ENCODE peak calls at places on chromosomes 7 and 10, in four cellular contexts. One of them, this sample, is unnamed.
A peak's percentile ranks its signal among the peaks of the same experiment; 100 is the strongest.

GRCh38 chr10:103812431-103812830 is 42.9 kb downstream of the SH3PXD2A start:
- DNase-seq in stomach: no peak
- DNase-seq in upper lobe of left lung: no peak
- DNase-seq in suprapubic skin: peak; percentile 59
- DNase-seq in this sample: peak; percentile 37

GRCh38 chr10:13613519-13613918 is 26.8 kb downstream of the PRPF18 start:
- DNase-seq in upper lobe of left lung: no peak
- DNase-seq in suprapubic skin: no peak
- DNase-seq in stomach: no peak
- DNase-seq in this sample: no peak

GRCh38 chr7:115271332-115272235 is 349.7 kb downstream of the MDFIC start:
- DNase-seq in stomach: no peak
- DNase-seq in suprapubic skin: no peak
- DNase-seq in upper lobe of left lung: no peak
- DNase-seq in this sample: no peak

GRCh38 chr7:46554688-46555422 is 633.8 kb upstream of the IGFBP3 start:
- DNase-seq in suprapubic skin: no peak
- DNase-seq in upper lobe of left lung: no peak
- DNase-seq in stomach: no peak
- DNase-seq in this sample: no peak

GRCh38 chr10:131860806-131861440 is 39.9 kb upstream of the PPP2R2D start:
- DNase-seq in suprapubic skin: peak; percentile 17
- DNase-seq in upper lobe of left lung: no peak
- DNase-seq in stomach: no peak
- DNase-seq in this sample: no peak

GRCh38 chr10:13390604-13391522 is 42.8 kb upstream of the SEPHS1 start:
- DNase-seq in stomach: no peak
- DNase-seq in suprapubic skin: no peak
- DNase-seq in upper lobe of left lung: no peak
- DNase-seq in this sample: no peak

GRCh38 chr7:117112640-117113039 is 159.3 kb downstream of the ST7 start:
- DNase-seq in suprapubic skin: no peak
- DNase-seq in upper lobe of left lung: no peak
- DNase-seq in stomach: no peak
- DNase-seq in this sample: no peak

GRCh38 chr7:8365499-8366110 is 67.8 kb upstream of the NXPH1 start:
- DNase-seq in upper lobe of left lung: no peak
- DNase-seq in suprapubic skin: no peak
- DNase-seq in stomach: no peak
- DNase-seq in this sample: no peak

GRCh38 chr10:97150191-97150590 is 35.6 kb downstream of the SLIT1 start:
- DNase-seq in upper lobe of left lung: no peak
- DNase-seq in suprapubic skin: no peak
- DNase-seq in stomach: no peak
- DNase-seq in this sample: no peak

GRCh38 chr7:44733708-44734481 is 14.8 kb upstream of the ZMIZ2 start:
- DNase-seq in suprapubic skin: no peak
- DNase-seq in stomach: no peak
- DNase-seq in upper lobe of left lung: no peak
- DNase-seq in this sample: no peak

GRCh38 chr10:125017547-125018298 is 75.8 kb downstream of the ZRANB1 start:
- DNase-seq in stomach: no peak
- DNase-seq in upper lobe of left lung: no peak
- DNase-seq in suprapubic skin: no peak
- DNase-seq in this sample: no peak

GRCh38 chr7:18770154-18770807 is 274.7 kb downstream of the HDAC9 start:
- DNase-seq in suprapubic skin: no peak
- DNase-seq in upper lobe of left lung: no peak
- DNase-seq in stomach: no peak
- DNase-seq in this sample: no peak

GRCh38 chr10:11797847-11798633 is 25.1 kb upstream of the PROSER2 start:
- DNase-seq in upper lobe of left lung: no peak
- DNase-seq in suprapubic skin: no peak
- DNase-seq in stomach: no peak
- DNase-seq in this sample: no peak

GRCh38 chr7:107605223-107605815 is 25.3 kb downstream of the BCAP29 start:
- DNase-seq in upper lobe of left lung: no peak
- DNase-seq in stomach: no peak
- DNase-seq in suprapubic skin: no peak
- DNase-seq in this sample: no peak

GRCh38 chr10:6279540-6280267 is 77.0 kb downstream of the PFKFB3 start:
- DNase-seq in stomach: peak; percentile 57
- DNase-seq in suprapubic skin: no peak
- DNase-seq in upper lobe of left lung: no peak
- DNase-seq in this sample: no peak

GRCh38 chr7:5692845-5693278 is 88.6 kb downstream of the RNF216 start:
- DNase-seq in suprapubic skin: no peak
- DNase-seq in upper lobe of left lung: no peak
- DNase-seq in stomach: no peak
- DNase-seq in this sample: no peak

DNA sequence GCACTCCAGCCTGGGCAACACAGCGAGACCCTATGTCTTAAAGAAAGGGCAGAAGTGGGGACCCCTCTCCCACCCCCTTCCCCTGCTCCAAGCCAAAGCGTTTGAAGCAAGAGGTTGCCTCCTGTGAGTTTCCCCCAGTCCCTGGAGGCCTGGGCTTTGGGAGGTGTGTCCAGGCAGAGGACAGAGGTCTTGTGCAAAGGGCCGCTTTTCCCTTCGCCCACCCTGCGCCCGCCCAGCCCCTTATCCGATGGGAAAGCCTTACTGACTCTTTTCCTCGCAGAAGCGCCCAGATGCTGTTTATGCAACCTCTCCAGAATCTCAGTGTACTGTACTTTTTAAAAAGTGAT is 50.6 kb upstream of the GTF2I start:
- DNase-seq in suprapubic skin: no peak
- DNase-seq in upper lobe of left lung: peak; percentile 49
- DNase-seq in stomach: no peak
- DNase-seq in this sample: no peak
- H3K4me3 ChIP-seq in suprapubic skin: peak overlapping the region; percentile 42
- H3K4me3 ChIP-seq in upper lobe of left lung: peak overlapping the region; percentile 55
- H3K4me3 ChIP-seq in stomach: peak overlapping the region; percentile 48
- H3K4me3 ChIP-seq in this sample: peak overlapping the region; percentile 55

GRCh38 chr7:142560166-142560565 is 189.1 kb upstream of the PRSS1 start:
- DNase-seq in suprapubic skin: no peak
- DNase-seq in upper lobe of left lung: no peak
- DNase-seq in stomach: no peak
- DNase-seq in this sample: no peak

GRCh38 chr7:142554555-142555532 is 194.4 kb upstream of the PRSS1 start:
- DNase-seq in upper lobe of left lung: no peak
- DNase-seq in suprapubic skin: no peak
- DNase-seq in stomach: no peak
- DNase-seq in this sample: no peak

GRCh38 chr7:142553216-142553615 is 196.1 kb upstream of the PRSS1 start:
- DNase-seq in upper lobe of left lung: no peak
- DNase-seq in stomach: no peak
- DNase-seq in suprapubic skin: no peak
- DNase-seq in this sample: no peak

GRCh38 chr7:142557971-142558582 is 191.2 kb upstream of the PRSS1 start:
- DNase-seq in upper lobe of left lung: no peak
- DNase-seq in suprapubic skin: no peak
- DNase-seq in stomach: no peak
- DNase-seq in this sample: peak; percentile 50

GRCh38 chr7:142556745-142557144 is 192.5 kb upstream of the PRSS1 start:
- DNase-seq in suprapubic skin: peak; percentile 71
- DNase-seq in upper lobe of left lung: no peak
- DNase-seq in stomach: peak; percentile 38
- DNase-seq in this sample: peak; percentile 18
- TF ChIP-seq CTCF in suprapubic skin: no peak
- TF ChIP-seq CTCF in upper lobe of left lung: no peak
- TF ChIP-seq CTCF in stomach: no peak
- TF ChIP-seq CTCF in this sample: no peak

GRCh38 chr7:122695816-122696215 is 3.1 kb downstream of the RNF133 start:
- DNase-seq in stomach: no peak
- DNase-seq in suprapubic skin: no peak
- DNase-seq in upper lobe of left lung: no peak
- DNase-seq in this sample: no peak
- TF ChIP-seq EP300 in stomach: no peak
- TF ChIP-seq EP300 in suprapubic skin: no peak
- TF ChIP-seq EP300 in upper lobe of left lung: no peak
- TF ChIP-seq EP300 in this sample: no peak

GRCh38 chr7:156386097-156386496 is 254.5 kb upstream of the RNF32 start:
- DNase-seq in suprapubic skin: no peak
- DNase-seq in upper lobe of left lung: no peak
- DNase-seq in stomach: no peak
- DNase-seq in this sample: no peak
- H3K4me3 ChIP-seq in suprapubic skin: no peak overlapping the region
- H3K4me3 ChIP-seq in upper lobe of left lung: no peak overlapping the region
- H3K4me3 ChIP-seq in stomach: no peak overlapping the region
- H3K4me3 ChIP-seq in this sample: no peak overlapping the region

DNA sequence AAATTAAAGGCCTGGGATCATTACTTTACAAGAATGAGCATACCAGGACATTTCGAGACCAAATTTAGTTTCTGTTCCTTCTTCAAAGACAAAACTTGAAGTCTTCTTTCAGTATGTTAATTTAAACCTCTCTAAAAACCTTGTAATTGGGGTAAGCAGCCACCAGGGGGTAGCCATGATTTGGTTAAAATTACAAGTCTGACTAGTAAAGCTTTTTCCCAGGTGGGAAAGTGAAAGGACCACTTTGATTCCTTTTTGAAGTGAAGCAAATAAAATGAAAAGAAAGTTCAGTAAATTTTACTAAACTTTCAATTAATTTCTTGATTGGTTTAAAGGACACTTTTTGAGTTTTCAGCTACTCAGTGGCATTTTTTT is 294.3 kb downstream of the BBS9 start:
- DNase-seq in upper lobe of left lung: no peak
- DNase-seq in stomach: no peak
- DNase-seq in suprapubic skin: no peak
- DNase-seq in this sample: no peak
- TF ChIP-seq CTCF in upper lobe of left lung: no peak
- TF ChIP-seq CTCF in stomach: no peak
- TF ChIP-seq CTCF in suprapubic skin: no peak
- TF ChIP-seq CTCF in this sample: peak; percentile 19

GRCh38 chr7:93004906-93005305 is 112.9 kb downstream of the SAMD9 start:
- DNase-seq in stomach: no peak
- DNase-seq in upper lobe of left lung: no peak
- DNase-seq in suprapubic skin: no peak
- DNase-seq in this sample: no peak
- TF ChIP-seq EP300 in stomach: no peak
- TF ChIP-seq EP300 in upper lobe of left lung: no peak
- TF ChIP-seq EP300 in suprapubic skin: no peak
- TF ChIP-seq EP300 in this sample: no peak

GRCh38 chr7:38276096-38276857 is 2.8 kb upstream of the TARP start:
- DNase-seq in suprapubic skin: no peak
- DNase-seq in stomach: no peak
- DNase-seq in upper lobe of left lung: no peak
- DNase-seq in this sample: no peak

GRCh38 chr7:38280000-38280399 is 6.6 kb upstream of the TARP start:
- DNase-seq in suprapubic skin: no peak
- DNase-seq in stomach: no peak
- DNase-seq in upper lobe of left lung: no peak
- DNase-seq in this sample: no peak

GRCh38 chr7:38274493-38274892 is 1.1 kb upstream of the TARP start:
- DNase-seq in upper lobe of left lung: no peak
- DNase-seq in suprapubic skin: no peak
- DNase-seq in stomach: no peak
- DNase-seq in this sample: no peak

GRCh38 chr7:38273286-38273995 is at the start of gene TARP:
- DNase-seq in upper lobe of left lung: no peak
- DNase-seq in stomach: no peak
- DNase-seq in suprapubic skin: no peak
- DNase-seq in this sample: no peak

DNA sequence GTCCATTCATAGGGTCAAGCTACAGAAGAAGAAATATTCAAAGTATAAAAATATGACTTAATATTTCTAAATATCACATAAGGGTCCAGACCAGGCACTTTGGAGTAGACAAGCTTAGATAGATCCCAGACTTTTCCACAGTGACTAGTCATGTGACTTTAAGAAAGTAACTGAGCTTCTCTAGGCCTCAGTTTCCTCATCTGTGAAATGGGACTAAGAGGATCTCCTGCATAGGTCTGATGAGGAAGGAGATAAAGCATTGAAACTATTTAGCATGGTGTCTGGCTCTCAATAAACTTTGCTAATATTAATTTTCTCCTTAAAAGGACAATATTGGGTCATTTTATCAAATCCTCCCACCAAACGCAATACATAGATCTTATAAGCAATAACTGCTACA is 1.5 kb upstream of the TARP start:
- DNase-seq in stomach: no peak
- DNase-seq in suprapubic skin: no peak
- DNase-seq in upper lobe of left lung: no peak
- DNase-seq in this sample: no peak
- H3K4me3 ChIP-seq in stomach: no peak overlapping the region
- H3K4me3 ChIP-seq in suprapubic skin: no peak overlapping the region
- H3K4me3 ChIP-seq in upper lobe of left lung: no peak overlapping the region
- H3K4me3 ChIP-seq in this sample: no peak overlapping the region

GRCh38 chr7:141654551-141654950 is 47.4 kb downstream of the DENND11 start:
- DNase-seq in upper lobe of left lung: no peak
- DNase-seq in suprapubic skin: no peak
- DNase-seq in stomach: peak; percentile 70
- DNase-seq in this sample: peak; percentile 71
- TF ChIP-seq CTCF in upper lobe of left lung: peak; percentile 51
- TF ChIP-seq CTCF in suprapubic skin: peak; percentile 17
- TF ChIP-seq CTCF in stomach: peak; percentile 53
- TF ChIP-seq CTCF in this sample: peak; percentile 55

DNA sequence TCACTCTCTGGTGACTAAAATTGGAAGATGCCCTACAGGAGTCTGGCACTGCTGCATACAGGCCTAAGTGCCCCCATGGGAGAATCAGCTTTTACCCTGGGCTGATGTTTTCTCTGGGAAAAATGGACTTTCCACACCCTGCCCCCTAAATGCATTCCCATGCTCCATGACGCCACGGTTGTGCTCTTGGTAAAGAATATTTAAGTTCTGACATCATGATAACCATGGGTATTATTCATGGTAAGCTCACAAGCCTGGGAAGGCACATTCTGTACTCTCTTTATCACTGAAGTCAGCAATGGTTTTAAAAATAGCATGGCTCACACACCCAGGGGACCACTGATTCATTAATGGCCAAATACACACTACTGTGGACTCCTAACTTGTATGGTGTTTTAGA is 43.4 kb downstream of the HIPK2 start:
- DNase-seq in stomach: no peak
- DNase-seq in suprapubic skin: no peak
- DNase-seq in upper lobe of left lung: no peak
- DNase-seq in this sample: peak; percentile 7
- TF ChIP-seq EP300 in stomach: peak; percentile 84
- TF ChIP-seq EP300 in suprapubic skin: peak; percentile 86
- TF ChIP-seq EP300 in upper lobe of left lung: peak; percentile 84
- TF ChIP-seq EP300 in this sample: peak; percentile 89

DNA sequence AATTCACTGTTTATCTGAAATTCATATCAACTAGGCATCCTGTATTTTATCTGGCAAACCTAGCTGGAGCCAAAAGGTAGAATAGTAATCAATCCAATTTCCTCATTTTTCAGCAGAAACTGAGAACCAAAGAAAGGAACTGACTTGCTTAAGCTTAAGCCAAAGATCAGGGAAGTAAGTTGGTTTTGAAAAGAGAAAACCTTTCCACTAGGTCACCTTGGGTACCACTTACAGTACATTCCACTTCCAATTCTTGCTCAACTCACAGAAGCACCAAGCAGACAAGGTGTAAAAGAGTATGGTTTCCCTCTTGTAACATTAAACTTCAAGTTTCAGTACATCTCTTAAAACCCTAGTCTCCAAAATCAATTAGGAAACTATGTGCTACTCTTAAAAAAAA is 79.6 kb downstream of the ZFAND4 start:
- DNase-seq in suprapubic skin: no peak
- DNase-seq in upper lobe of left lung: no peak
- DNase-seq in stomach: no peak
- DNase-seq in this sample: no peak
- H3K4me3 ChIP-seq in suprapubic skin: peak overlapping the region; percentile 98
- H3K4me3 ChIP-seq in upper lobe of left lung: peak overlapping the region; percentile 85
- H3K4me3 ChIP-seq in stomach: no peak overlapping the region
- H3K4me3 ChIP-seq in this sample: peak overlapping the region; percentile 77